ENCODE peak calls at places on chromosomes 7 and 10, in ten cellular contexts. One of them, this sample, is unnamed.

GRCh38 chr10:133484818-133485217 is 31.1 kb downstream of the SCART1 start:
- DNase-seq in glutamatergic neuron: no peak
- DNase-seq in IMR-90: no peak
- DNase-seq in astrocyte of the spinal cord: no peak
- DNase-seq in Calu3: no peak
- DNase-seq in left ventricle myocardium inferior: no peak
- DNase-seq in foreskin keratinocyte: no peak
- DNase-seq in GM06990: no peak
- DNase-seq in lower lobe of right lung: no peak
- DNase-seq in dorsolateral prefrontal cortex: no peak
- DNase-seq in this sample: no peak

GRCh38 chr7:52639981-52640380 is 395.5 kb upstream of the POM121L12 start:
- DNase-seq in glutamatergic neuron: no peak
- DNase-seq in IMR-90: no peak
- DNase-seq in astrocyte of the spinal cord: peak; percentile 93
- DNase-seq in Calu3: no peak
- DNase-seq in left ventricle myocardium inferior: no peak
- DNase-seq in foreskin keratinocyte: no peak
- DNase-seq in GM06990: no peak
- DNase-seq in lower lobe of right lung: no peak
- DNase-seq in dorsolateral prefrontal cortex: no peak
- DNase-seq in this sample: no peak

GRCh38 chr7:36261019-36261754 is 108.1 kb downstream of the EEPD1 start:
- DNase-seq in glutamatergic neuron: no peak
- DNase-seq in IMR-90: peak; percentile 76
- DNase-seq in astrocyte of the spinal cord: no peak
- DNase-seq in Calu3: no peak
- DNase-seq in left ventricle myocardium inferior: no peak
- DNase-seq in foreskin keratinocyte: no peak
- DNase-seq in GM06990: no peak
- DNase-seq in lower lobe of right lung: no peak
- DNase-seq in dorsolateral prefrontal cortex: no peak
- DNase-seq in this sample: no peak

GRCh38 chr10:14601872-14602725 is 172.6 kb downstream of the FAM107B start:
- DNase-seq in glutamatergic neuron: no peak
- DNase-seq in IMR-90: peak; percentile 84
- DNase-seq in astrocyte of the spinal cord: peak; percentile 62
- DNase-seq in Calu3: peak; percentile 72
- DNase-seq in left ventricle myocardium inferior: no peak
- DNase-seq in foreskin keratinocyte: peak; percentile 79
- DNase-seq in GM06990: peak; percentile 62
- DNase-seq in lower lobe of right lung: peak; percentile 64
- DNase-seq in dorsolateral prefrontal cortex: peak; percentile 37
- DNase-seq in this sample: peak; percentile 51

GRCh38 chr10:35446439-35446838 is 110.1 kb downstream of the CCNY start:
- DNase-seq in glutamatergic neuron: no peak
- DNase-seq in IMR-90: no peak
- DNase-seq in astrocyte of the spinal cord: no peak
- DNase-seq in Calu3: no peak
- DNase-seq in left ventricle myocardium inferior: no peak
- DNase-seq in foreskin keratinocyte: no peak
- DNase-seq in GM06990: no peak
- DNase-seq in lower lobe of right lung: no peak
- DNase-seq in dorsolateral prefrontal cortex: no peak
- DNase-seq in this sample: no peak

GRCh38 chr10:26781797-26782196 is 79.0 kb downstream of the ABI1 start:
- DNase-seq in glutamatergic neuron: no peak
- DNase-seq in IMR-90: peak; percentile 38
- DNase-seq in astrocyte of the spinal cord: peak; percentile 20
- DNase-seq in Calu3: no peak
- DNase-seq in left ventricle myocardium inferior: no peak
- DNase-seq in foreskin keratinocyte: peak; percentile 76
- DNase-seq in GM06990: no peak
- DNase-seq in lower lobe of right lung: no peak
- DNase-seq in dorsolateral prefrontal cortex: no peak
- DNase-seq in this sample: no peak

GRCh38 chr10:102153093-102153620 is 968 bp downstream of the NOLC1 start:
- DNase-seq in glutamatergic neuron: no peak
- DNase-seq in IMR-90: peak; percentile 9
- DNase-seq in astrocyte of the spinal cord: peak; percentile 3
- DNase-seq in Calu3: no peak
- DNase-seq in left ventricle myocardium inferior: no peak
- DNase-seq in foreskin keratinocyte: peak; percentile 6
- DNase-seq in GM06990: no peak
- DNase-seq in lower lobe of right lung: no peak
- DNase-seq in dorsolateral prefrontal cortex: no peak
- DNase-seq in this sample: no peak

GRCh38 chr7:114073711-114074110 is 154.9 kb upstream of the PPP1R3A start:
- DNase-seq in glutamatergic neuron: no peak
- DNase-seq in IMR-90: no peak
- DNase-seq in astrocyte of the spinal cord: no peak
- DNase-seq in Calu3: no peak
- DNase-seq in left ventricle myocardium inferior: no peak
- DNase-seq in foreskin keratinocyte: no peak
- DNase-seq in GM06990: no peak
- DNase-seq in lower lobe of right lung: no peak
- DNase-seq in dorsolateral prefrontal cortex: no peak
- DNase-seq in this sample: no peak

GRCh38 chr10:103500481-103500880 is 7.0 kb downstream of the NEURL1 start:
- DNase-seq in glutamatergic neuron: no peak
- DNase-seq in IMR-90: no peak
- DNase-seq in astrocyte of the spinal cord: no peak
- DNase-seq in Calu3: no peak
- DNase-seq in left ventricle myocardium inferior: no peak
- DNase-seq in foreskin keratinocyte: no peak
- DNase-seq in GM06990: no peak
- DNase-seq in lower lobe of right lung: no peak
- DNase-seq in dorsolateral prefrontal cortex: no peak
- DNase-seq in this sample: no peak

DNA sequence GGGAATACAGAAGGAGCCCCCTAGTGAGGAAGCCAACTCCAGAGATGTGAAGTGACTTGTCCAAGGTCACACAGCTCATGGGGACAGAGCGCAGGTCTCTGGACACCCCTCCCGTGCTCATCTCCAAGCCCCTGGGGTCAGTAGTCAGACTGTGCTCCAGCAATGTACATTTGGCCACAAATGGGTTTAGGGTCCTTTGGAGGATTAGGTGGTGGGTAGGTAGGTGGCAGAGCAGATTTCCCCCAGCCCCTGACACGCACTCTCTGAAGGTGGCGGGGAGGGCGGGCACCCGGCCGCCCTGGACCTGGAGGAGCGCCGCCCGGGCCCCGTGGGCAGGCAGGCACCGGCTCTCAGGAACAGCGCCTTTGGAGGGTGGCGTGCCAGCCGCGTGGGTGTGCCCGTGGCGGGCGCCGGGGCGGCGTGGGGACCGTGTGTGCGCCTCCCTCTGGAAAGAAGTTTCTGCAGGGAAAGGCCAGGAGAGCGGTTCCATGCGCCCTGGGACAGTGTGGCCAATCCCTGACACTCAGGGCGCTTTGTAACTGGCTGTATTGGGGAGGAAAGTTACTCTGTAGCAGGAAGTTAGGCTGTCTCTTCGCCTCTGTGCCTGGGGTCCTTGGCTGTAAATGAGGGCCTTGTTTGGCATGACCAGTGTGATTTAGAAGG is 1.0 kb downstream of the WIPF3 start:
- DNase-seq in glutamatergic neuron: no peak
- DNase-seq in IMR-90: no peak
- DNase-seq in astrocyte of the spinal cord: no peak
- DNase-seq in Calu3: peak; percentile 72
- DNase-seq in left ventricle myocardium inferior: peak; percentile 48
- DNase-seq in foreskin keratinocyte: no peak
- DNase-seq in GM06990: no peak
- DNase-seq in lower lobe of right lung: no peak
- DNase-seq in dorsolateral prefrontal cortex: no peak
- DNase-seq in this sample: no peak
- TF ChIP-seq CTCF in glutamatergic neuron: no peak
- TF ChIP-seq CTCF in IMR-90: no peak
- TF ChIP-seq CTCF in astrocyte of the spinal cord: no peak
- TF ChIP-seq CTCF in Calu3: peak; percentile 25
- TF ChIP-seq CTCF in left ventricle myocardium inferior: peak; percentile 64
- TF ChIP-seq CTCF in foreskin keratinocyte: no peak
- TF ChIP-seq CTCF in GM06990: no peak
- TF ChIP-seq CTCF in lower lobe of right lung: no peak
- TF ChIP-seq CTCF in dorsolateral prefrontal cortex: no peak
- TF ChIP-seq CTCF in this sample: no peak

DNA sequence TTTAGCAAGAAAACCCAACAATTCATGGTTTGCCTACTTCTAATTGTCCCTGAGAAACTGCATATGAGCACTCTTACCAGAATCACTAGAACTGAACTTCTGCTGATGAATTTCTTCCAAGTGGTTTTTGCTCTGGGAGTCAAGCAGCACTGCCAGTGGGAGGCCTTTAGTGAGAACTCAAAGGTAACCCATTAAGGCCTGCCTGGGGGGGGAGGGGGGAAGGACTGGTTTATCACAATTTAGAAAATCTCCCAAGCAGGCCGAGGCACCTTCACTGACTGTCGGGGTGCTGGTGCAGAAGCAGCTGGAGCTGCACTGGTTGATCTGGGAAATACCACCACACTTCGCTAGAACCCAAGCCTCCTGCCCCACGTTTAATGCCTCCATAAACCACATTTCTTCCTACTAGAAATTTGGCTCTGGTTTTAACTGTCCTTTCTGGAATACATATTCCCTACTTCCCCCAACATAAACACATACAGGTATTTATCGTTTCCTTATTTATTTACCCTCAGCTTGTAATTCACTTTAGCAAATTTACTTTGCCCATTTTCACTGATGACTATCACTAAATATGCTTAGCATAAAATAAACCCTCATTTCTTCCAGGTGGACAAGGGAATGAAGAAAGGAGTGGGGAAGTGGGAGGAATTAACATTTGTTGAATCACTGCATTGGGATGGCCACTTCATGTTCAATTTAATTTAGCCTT is 14.2 kb downstream of the ANK3 start:
- DNase-seq in glutamatergic neuron: no peak
- DNase-seq in IMR-90: no peak
- DNase-seq in astrocyte of the spinal cord: no peak
- DNase-seq in Calu3: no peak
- DNase-seq in left ventricle myocardium inferior: no peak
- DNase-seq in foreskin keratinocyte: no peak
- DNase-seq in GM06990: no peak
- DNase-seq in lower lobe of right lung: no peak
- DNase-seq in dorsolateral prefrontal cortex: no peak
- DNase-seq in this sample: no peak
- TF ChIP-seq CTCF in glutamatergic neuron: no peak
- TF ChIP-seq CTCF in IMR-90: no peak
- TF ChIP-seq CTCF in astrocyte of the spinal cord: no peak
- TF ChIP-seq CTCF in Calu3: no peak
- TF ChIP-seq CTCF in left ventricle myocardium inferior: no peak
- TF ChIP-seq CTCF in foreskin keratinocyte: no peak
- TF ChIP-seq CTCF in GM06990: no peak
- TF ChIP-seq CTCF in lower lobe of right lung: no peak
- TF ChIP-seq CTCF in dorsolateral prefrontal cortex: no peak
- TF ChIP-seq CTCF in this sample: no peak

GRCh38 chr10:105691811-105692210 is 1050.7 kb downstream of the SORCS3 start:
- DNase-seq in glutamatergic neuron: no peak
- DNase-seq in IMR-90: no peak
- DNase-seq in astrocyte of the spinal cord: peak; percentile 6
- DNase-seq in Calu3: no peak
- DNase-seq in left ventricle myocardium inferior: no peak
- DNase-seq in foreskin keratinocyte: no peak
- DNase-seq in GM06990: no peak
- DNase-seq in lower lobe of right lung: no peak
- DNase-seq in dorsolateral prefrontal cortex: no peak
- DNase-seq in this sample: no peak
- TF ChIP-seq CTCF in glutamatergic neuron: peak; percentile 72
- TF ChIP-seq CTCF in IMR-90: peak; percentile 22
- TF ChIP-seq CTCF in astrocyte of the spinal cord: peak; percentile 6
- TF ChIP-seq CTCF in Calu3: no peak
- TF ChIP-seq CTCF in left ventricle myocardium inferior: peak; percentile 49
- TF ChIP-seq CTCF in foreskin keratinocyte: no peak
- TF ChIP-seq CTCF in GM06990: peak; percentile 31
- TF ChIP-seq CTCF in lower lobe of right lung: no peak
- TF ChIP-seq CTCF in dorsolateral prefrontal cortex: peak; percentile 23
- TF ChIP-seq CTCF in this sample: no peak

DNA sequence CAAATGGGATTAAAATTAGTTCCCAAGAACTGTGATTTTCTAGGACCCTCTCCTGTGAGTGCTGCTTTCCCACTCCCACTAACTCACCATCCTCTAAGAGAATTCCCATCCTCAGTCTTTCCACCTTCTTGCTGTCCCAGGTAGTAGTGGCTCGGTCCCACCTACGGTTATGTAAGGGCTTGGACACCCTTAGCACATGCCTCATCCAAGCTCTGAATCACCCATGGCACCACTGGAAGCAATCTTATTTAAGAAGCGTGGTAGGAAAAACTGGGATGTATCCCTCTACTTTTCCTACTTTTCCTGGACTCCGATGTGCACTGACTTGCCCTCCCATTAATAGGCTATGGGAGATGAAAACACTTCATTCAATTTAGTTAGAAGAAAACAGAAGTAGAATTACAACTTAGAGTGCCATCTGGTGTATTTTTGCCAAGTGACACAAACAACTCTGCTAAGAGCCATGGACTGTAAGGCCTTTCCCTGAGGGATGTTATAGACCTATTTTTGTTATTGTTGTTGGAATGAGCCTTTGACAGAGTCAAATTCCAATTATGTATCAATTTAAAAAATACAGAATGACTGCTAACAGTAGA is 13.7 kb upstream of the ANKRD22 start:
- DNase-seq in glutamatergic neuron: no peak
- DNase-seq in IMR-90: no peak
- DNase-seq in astrocyte of the spinal cord: peak; percentile 16
- DNase-seq in Calu3: no peak
- DNase-seq in left ventricle myocardium inferior: no peak
- DNase-seq in foreskin keratinocyte: peak; percentile 33
- DNase-seq in GM06990: no peak
- DNase-seq in lower lobe of right lung: no peak
- DNase-seq in dorsolateral prefrontal cortex: no peak
- DNase-seq in this sample: no peak
- TF ChIP-seq CTCF in glutamatergic neuron: no peak
- TF ChIP-seq CTCF in IMR-90: peak; percentile 31
- TF ChIP-seq CTCF in astrocyte of the spinal cord: no peak
- TF ChIP-seq CTCF in Calu3: no peak
- TF ChIP-seq CTCF in left ventricle myocardium inferior: no peak
- TF ChIP-seq CTCF in foreskin keratinocyte: peak; percentile 65
- TF ChIP-seq CTCF in GM06990: peak; percentile 24
- TF ChIP-seq CTCF in lower lobe of right lung: no peak
- TF ChIP-seq CTCF in dorsolateral prefrontal cortex: no peak
- TF ChIP-seq CTCF in this sample: peak; percentile 12

GRCh38 chr7:110771717-110772116 is 319.2 kb upstream of the LRRN3 start:
- DNase-seq in glutamatergic neuron: no peak
- DNase-seq in IMR-90: no peak
- DNase-seq in astrocyte of the spinal cord: no peak
- DNase-seq in Calu3: no peak
- DNase-seq in left ventricle myocardium inferior: no peak
- DNase-seq in foreskin keratinocyte: no peak
- DNase-seq in GM06990: no peak
- DNase-seq in lower lobe of right lung: no peak
- DNase-seq in dorsolateral prefrontal cortex: no peak
- DNase-seq in this sample: no peak
- TF ChIP-seq CTCF in glutamatergic neuron: no peak
- TF ChIP-seq CTCF in IMR-90: no peak
- TF ChIP-seq CTCF in astrocyte of the spinal cord: no peak
- TF ChIP-seq CTCF in Calu3: no peak
- TF ChIP-seq CTCF in left ventricle myocardium inferior: no peak
- TF ChIP-seq CTCF in foreskin keratinocyte: no peak
- TF ChIP-seq CTCF in GM06990: no peak
- TF ChIP-seq CTCF in lower lobe of right lung: no peak
- TF ChIP-seq CTCF in dorsolateral prefrontal cortex: no peak
- TF ChIP-seq CTCF in this sample: no peak

This sample was measured in CD4-positive, alpha-beta T cell.